ENCODE peak calls at places on chromosomes 16 and 17, in six cellular contexts. R is Karpas-422, U is mammary epithelial cell, G is tibial nerve, V is astrocyte of the cerebellum, Z is endothelial cell of umbilical vein. F is an unnamed sample.

GRCh38 chr16:55949518-55949917 is 74.3 kb upstream of the CES5A start:
- DNase-seq in R (no peak), U (peak), G (no peak), V (no peak), Z (no peak), F (peak)

GRCh38 chr16:2835638-2836493 is 5.8 kb downstream of the ZG16B start:
- DNase-seq in R (no peak), U (peak), G (no peak), V (peak), Z (peak), F (peak)

GRCh38 chr16:47886631-47887415 is 269.0 kb downstream of the ABCC12 start:
- DNase-seq in R (no peak), U (no peak), G (no peak), V (no peak), Z (no peak), F (no peak)

GRCh38 chr16:71723537-71724319 is 773 bp downstream of the PHLPP2 start:
- DNase-seq in R (peak), U (peak), G (peak), V (peak), Z (peak), F (no peak)

GRCh38 chr16:59849716-59850115 is 1115.6 kb upstream of the GOT2 start:
- DNase-seq in R (no peak), U (no peak), G (no peak), V (no peak), Z (no peak), F (no peak)

GRCh38 chr16:51276335-51276734 is 125.3 kb upstream of the SALL1 start:
- DNase-seq in R (no peak), U (peak), G (no peak), V (no peak), Z (no peak), F (peak)

GRCh38 chr17:1229354-1229890 is 40.8 kb upstream of the BHLHA9 start:
- DNase-seq in R (peak), U (peak), G (peak), V (no peak), Z (no peak), F (no peak)

GRCh38 chr16:86349338-86349900 is 160.9 kb upstream of the FOXF1 start:
- DNase-seq in R (no peak), U (no peak), G (no peak), V (no peak), Z (no peak), F (no peak)

GRCh38 chr17:35605753-35606152 is 18.6 kb downstream of the AP2B1 start:
- DNase-seq in R (no peak), U (no peak), G (no peak), V (no peak), Z (no peak), F (no peak)

GRCh38 chr17:76032780-76033108 is 5.6 kb upstream of the EVPL start:
- DNase-seq in R (no peak), U (no peak), G (no peak), V (no peak), Z (no peak), F (no peak)

GRCh38 chr16:17160285-17160854 is 310.4 kb downstream of the XYLT1 start:
- DNase-seq in R (no peak), U (no peak), G (no peak), V (peak), Z (no peak), F (no peak)

GRCh38 chr17:4407851-4408250 is 25.9 kb upstream of the SPNS3 start:
- DNase-seq in R (no peak), U (no peak), G (no peak), V (no peak), Z (no peak), F (no peak)

GRCh38 chr16:88992351-88993005 is 15.5 kb upstream of the CBFA2T3 start:
- DNase-seq in R (no peak), U (no peak), G (no peak), V (no peak), Z (no peak), F (no peak)

GRCh38 chr17:31858647-31859486 is at the start of gene COPRS:
- DNase-seq in R (peak), U (peak), G (peak), V (peak), Z (peak), F (peak)

GRCh38 chr17:10631048-10631700 is 25.9 kb downstream of the MYH3 start:
- DNase-seq in R (peak), U (no peak), G (no peak), V (no peak), Z (peak), F (no peak)

GRCh38 chr16:75083826-75084225 is 32.8 kb downstream of the LDHD start:
- DNase-seq in R (no peak), U (no peak), G (no peak), V (no peak), Z (no peak), F (no peak)

GRCh38 chr17:50905460-50905803 is 39.3 kb upstream of the TOB1 start:
- DNase-seq in R (no peak), U (no peak), G (no peak), V (no peak), Z (no peak), F (no peak)

GRCh38 chr17:39665642-39666221 is 583 bp downstream of the TCAP start:
- DNase-seq in R (peak), U (no peak), G (no peak), V (no peak), Z (no peak), F (no peak)

GRCh38 chr16:891353-891740 is 79.4 kb downstream of the LMF1 start:
- DNase-seq in R (no peak), U (no peak), G (no peak), V (no peak), Z (no peak), F (no peak)

GRCh38 chr17:69423450-69423849 is 9.0 kb downstream of the MAP2K6 start:
- DNase-seq in R (no peak), U (no peak), G (no peak), V (no peak), Z (peak), F (no peak)

GRCh38 chr16:81717662-81718189 is 61.4 kb upstream of the PLCG2 start:
- DNase-seq in R (no peak), U (no peak), G (no peak), V (no peak), Z (peak), F (no peak)

GRCh38 chr16:1291576-1291974 is 17.9 kb upstream of the UBE2I start:
- DNase-seq in R (no peak), U (no peak), G (no peak), V (no peak), Z (no peak), F (no peak)

GRCh38 chr17:38585056-38585804 is 20.5 kb downstream of the SRCIN1 start:
- DNase-seq in R (no peak), U (no peak), G (no peak), V (no peak), Z (no peak), F (no peak)

GRCh38 chr17:72301887-72302286 is 181.1 kb downstream of the SOX9 start:
- DNase-seq in R (no peak), U (no peak), G (no peak), V (no peak), Z (no peak), F (no peak)

GRCh38 chr17:17400566-17401184 is 76.1 kb upstream of the MED9 start:
- DNase-seq in R (no peak), U (no peak), G (no peak), V (no peak), Z (no peak), F (no peak)

GRCh38 chr16:85171809-85172464 is 59.7 kb upstream of the CIBAR2 start:
- DNase-seq in R (no peak), U (no peak), G (no peak), V (no peak), Z (peak), F (no peak)

GRCh38 chr17:50608700-50609375 is 25.8 kb upstream of the ABCC3 start:
- DNase-seq in R (no peak), U (no peak), G (no peak), V (no peak), Z (no peak), F (no peak)

GRCh38 chr17:16001498-16001897 is 1.9 kb downstream of the TTC19 start:
- DNase-seq in R (no peak), U (peak), G (no peak), V (no peak), Z (no peak), F (no peak)

GRCh38 chr16:2842340-2843000 is 12.4 kb downstream of the ZG16B start:
- DNase-seq in R (peak), U (no peak), G (no peak), V (no peak), Z (no peak), F (no peak)

GRCh38 chr16:87834668-87835473 is 34.4 kb downstream of the SLC7A5 start:
- DNase-seq in R (peak), U (no peak), G (no peak), V (no peak), Z (no peak), F (no peak)

GRCh38 chr17:78600181-78600651 is 23.0 kb upstream of the DNAH17 start:
- DNase-seq in R (no peak), U (no peak), G (no peak), V (peak), Z (peak), F (peak)

GRCh38 chr17:39579318-39580081 is 28.2 kb downstream of the NEUROD2 start:
- DNase-seq in R (no peak), U (no peak), G (no peak), V (no peak), Z (peak), F (no peak)

GRCh38 chr17:78709119-78709681 is 72.9 kb downstream of the CYTH1 start:
- DNase-seq in R (no peak), U (no peak), G (no peak), V (no peak), Z (no peak), F (no peak)

GRCh38 chr16:27963471-27963965 is 100.0 kb downstream of the GSG1L start:
- DNase-seq in R (no peak), U (no peak), G (no peak), V (no peak), Z (no peak), F (no peak)
- H3K4me3 ChIP-seq in R (no peak), U (no peak), G (no peak), V (no peak), Z (no peak), F (no peak)

GRCh38 chr16:70378869-70379493 is 32.3 kb downstream of the DDX19A start:
- DNase-seq in R (no peak), U (no peak), G (no peak), V (no peak), Z (no peak), F (no peak)
- H3K4me3 ChIP-seq in R (no peak), U (no peak), G (no peak), V (no peak), Z (no peak), F (no peak)

DNA sequence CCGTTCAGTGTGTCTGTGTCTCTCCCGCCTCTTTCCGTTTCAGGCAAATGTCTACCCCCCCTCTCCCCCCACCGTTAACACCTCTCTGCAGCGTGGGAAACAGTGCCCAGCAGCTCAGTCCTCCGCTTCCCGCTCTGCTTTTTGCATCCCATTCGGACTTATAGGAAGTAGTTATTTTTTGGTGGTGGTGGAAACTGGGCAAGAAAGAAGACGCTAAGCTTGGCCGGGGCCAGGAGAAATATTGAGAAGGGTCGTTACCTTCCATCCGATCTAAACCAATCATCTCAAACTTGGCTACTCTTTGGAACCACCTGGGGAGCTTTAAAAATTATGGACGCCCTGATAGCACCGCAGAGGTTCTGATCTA is 504 bp upstream of the HLF start:
- DNase-seq in R (no peak), U (no peak), G (no peak), V (no peak), Z (no peak), F (no peak)
- H3K4me3 ChIP-seq in R (no peak), U (no peak), G (peak), V (peak), Z (no peak), F (no peak)

DNA sequence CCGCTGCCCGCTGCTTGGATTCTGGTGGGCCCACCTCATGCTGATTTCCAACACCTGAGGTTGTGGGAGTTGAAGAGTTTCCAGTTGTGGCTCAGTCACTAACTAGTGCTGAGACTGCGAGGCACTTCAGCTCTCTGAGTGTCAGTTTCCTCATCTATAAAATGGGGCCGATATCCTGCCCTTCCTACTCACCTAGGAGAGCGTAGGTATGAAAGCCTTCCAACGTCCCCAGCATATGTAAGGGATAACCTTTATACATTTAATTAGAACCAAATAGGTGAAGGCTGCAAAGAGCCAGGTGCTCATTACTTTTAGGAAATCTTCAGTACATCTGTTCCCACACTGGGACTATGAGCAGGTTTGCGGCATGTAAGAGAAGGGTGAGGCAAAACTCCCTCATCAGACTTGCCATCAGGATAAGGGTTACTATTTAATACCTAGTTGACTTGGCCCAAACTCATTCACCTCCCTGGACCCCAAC is 782 bp upstream of the KIF18B start:
- DNase-seq in R (no peak), U (no peak), G (no peak), V (no peak), Z (no peak), F (no peak)
- H3K4me3 ChIP-seq in R (peak), U (peak), G (peak), V (peak), Z (no peak), F (peak)

DNA sequence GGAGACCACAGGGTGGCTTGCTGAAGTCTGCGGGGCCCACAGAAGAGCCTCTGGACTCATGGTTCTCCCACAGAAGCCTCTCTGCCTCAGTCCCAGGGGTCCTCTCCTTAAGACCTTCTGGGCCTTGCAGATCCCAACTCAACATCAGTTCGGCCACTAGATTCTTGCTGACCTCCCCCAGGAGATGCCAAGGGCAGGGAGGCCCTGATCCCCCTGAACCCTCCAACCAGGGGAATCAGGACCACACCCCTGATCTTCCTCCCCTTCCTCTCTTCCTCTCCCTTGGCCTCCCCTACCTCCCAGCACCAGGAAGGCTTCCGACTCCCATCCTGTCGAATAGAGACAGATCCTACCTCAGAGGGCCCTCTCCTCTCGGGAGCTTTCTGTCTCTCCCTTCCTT is 53.4 kb downstream of the NOS2 start:
- DNase-seq in R (no peak), U (no peak), G (no peak), V (no peak), Z (no peak), F (no peak)
- H3K4me3 ChIP-seq in R (no peak), U (no peak), G (no peak), V (no peak), Z (no peak), F (no peak)

GRCh38 chr17:5843366-5844026 is 226.7 kb upstream of the WSCD1 start:
- DNase-seq in R (no peak), U (no peak), G (no peak), V (no peak), Z (no peak), F (no peak)

GRCh38 chr17:5841862-5842261 is 228.3 kb upstream of the WSCD1 start:
- DNase-seq in R (no peak), U (no peak), G (no peak), V (no peak), Z (no peak), F (no peak)

GRCh38 chr17:5840811-5841446 is 229.2 kb upstream of the WSCD1 start:
- DNase-seq in R (no peak), U (no peak), G (no peak), V (no peak), Z (no peak), F (no peak)

DNA sequence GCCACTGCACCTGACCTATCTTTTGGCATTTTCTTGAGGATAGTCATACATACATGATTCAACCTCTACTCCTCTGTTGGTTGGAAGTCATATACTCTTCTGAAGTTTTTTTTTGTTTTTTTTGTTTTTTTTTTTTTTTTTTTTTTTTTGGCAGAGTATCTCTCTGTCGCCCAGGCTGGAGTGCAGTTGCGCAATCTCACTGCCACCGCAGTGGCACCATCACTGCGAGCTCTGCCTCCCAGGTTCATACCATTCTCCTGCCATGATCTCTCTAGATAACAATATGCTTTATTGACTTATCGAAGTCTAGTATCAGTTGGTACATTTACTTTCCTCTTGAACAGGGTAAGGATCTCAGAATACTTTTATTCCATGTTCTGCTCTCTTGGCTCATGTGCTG is 224.2 kb upstream of the WSCD1 start:
- DNase-seq in R (no peak), U (no peak), G (no peak), V (no peak), Z (no peak), F (no peak)
- H3K4me3 ChIP-seq in R (no peak), U (no peak), G (no peak), V (no peak), Z (no peak), F (no peak)

GRCh38 chr17:44132275-44132821 is 8.9 kb upstream of the HDAC5 start:
- DNase-seq in R (no peak), U (no peak), G (no peak), V (no peak), Z (no peak), F (no peak)

GRCh38 chr17:44133918-44134476 is 7.7 kb upstream of the HROB start:
- DNase-seq in R (no peak), U (no peak), G (no peak), V (no peak), Z (no peak), F (no peak)

GRCh38 chr17:44134752-44135568 is 6.8 kb upstream of the HROB start:
- DNase-seq in R (no peak), U (no peak), G (no peak), V (no peak), Z (no peak), F (no peak)

DNA sequence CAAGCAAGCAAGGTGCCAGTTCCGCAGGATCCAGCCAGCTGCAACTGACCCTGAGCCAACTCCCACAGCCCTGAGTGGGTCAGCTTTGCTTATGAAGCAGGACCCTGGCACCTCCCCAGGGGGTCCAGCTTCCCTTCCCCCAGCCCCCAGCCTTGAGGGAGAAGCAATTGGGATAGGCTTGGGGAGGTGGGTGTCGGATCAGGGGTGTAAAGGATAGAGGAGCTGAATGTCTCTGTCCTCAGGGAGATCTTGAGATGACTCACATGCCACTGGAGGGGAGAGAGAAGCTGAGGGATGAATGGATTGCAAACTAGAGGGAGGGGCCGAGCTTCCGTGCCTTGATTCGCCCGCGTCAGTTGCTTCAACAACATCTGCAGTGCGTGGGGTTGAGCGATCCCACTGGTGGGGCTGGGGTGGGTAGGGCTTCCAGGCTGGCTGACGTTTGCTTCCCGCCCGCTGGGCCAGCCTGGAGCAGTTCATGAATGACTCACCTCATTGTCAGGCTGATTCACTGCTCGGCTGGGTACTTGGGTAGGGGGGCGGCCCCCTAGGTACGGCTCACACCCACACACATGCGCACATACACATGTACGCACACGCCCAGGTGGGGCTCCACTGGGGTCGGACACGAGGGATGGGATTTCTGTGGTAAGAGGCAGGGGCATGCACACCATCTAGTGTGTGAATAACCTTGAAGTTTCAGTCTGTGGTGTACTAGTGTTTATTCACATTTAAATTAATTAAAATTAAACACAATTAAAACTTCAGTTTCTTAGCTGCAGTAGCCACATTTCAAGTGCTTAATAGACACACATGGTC is 3.6 kb upstream of the HROB start:
- DNase-seq in R (no peak), U (peak), G (peak), V (peak), Z (peak), F (peak)
- H3K4me3 ChIP-seq in R (no peak), U (peak), G (no peak), V (peak), Z (no peak), F (no peak)

F was measured in kidney epithelial cell.